ENCODE peak calls at places on chromosome 1, in eight cellular contexts. W is adrenal gland; C is tibial nerve; V is effector memory CD4-positive, alpha-beta T cell; S is breast epithelium; H is AG04450; R is SJCRH30; M is cardiac muscle cell. P is an unnamed sample. For H3K9me3, the result is how much of the 10 kb centered on the place peaks cover.

GRCh38 chr1:87329756-87330200 is 1.1 kb downstream of the LMO4 start:
- DNase-seq in W (no peak), C (no peak), V (no peak), S (no peak), H (no peak), R (no peak), M (peak), P (no peak)

GRCh38 chr1:205014772-205015171 is 28.2 kb upstream of the CNTN2 start:
- DNase-seq in W (no peak), C (no peak), V (no peak), S (no peak), H (no peak), R (no peak), M (no peak), P (no peak)

GRCh38 chr1:25020173-25020840 is 90.2 kb upstream of the RUNX3 start:
- DNase-seq in W (no peak), C (no peak), V (no peak), S (no peak), H (no peak), R (no peak), M (no peak), P (no peak)

GRCh38 chr1:10866314-10867091 is 70.1 kb upstream of the CASZ1 start:
- DNase-seq in W (peak), C (no peak), V (no peak), S (peak), H (no peak), R (peak), M (peak), P (peak)

GRCh38 chr1:186681806-186682205 is 1.6 kb upstream of the PTGS2 start:
- DNase-seq in W (no peak), C (no peak), V (no peak), S (no peak), H (no peak), R (no peak), M (peak), P (no peak)

GRCh38 chr1:51296379-51297357 is 33.7 kb downstream of the TTC39A start:
- DNase-seq in W (peak), C (peak), V (peak), S (peak), H (peak), R (peak), M (peak), P (peak)

GRCh38 chr1:191162762-191163161 is 685.1 kb upstream of the BRINP3 start:
- DNase-seq in W (no peak), C (no peak), V (no peak), S (no peak), H (no peak), R (no peak), M (no peak), P (no peak)

GRCh38 chr1:92973203-92973907 is 12.1 kb upstream of the DIPK1A start:
- DNase-seq in W (no peak), C (no peak), V (no peak), S (no peak), H (no peak), R (no peak), M (no peak), P (no peak)

GRCh38 chr1:23019851-23020625 is 770 bp downstream of the KDM1A start:
- DNase-seq in W (peak), C (no peak), V (no peak), S (no peak), H (no peak), R (peak), M (peak), P (peak)

DNA sequence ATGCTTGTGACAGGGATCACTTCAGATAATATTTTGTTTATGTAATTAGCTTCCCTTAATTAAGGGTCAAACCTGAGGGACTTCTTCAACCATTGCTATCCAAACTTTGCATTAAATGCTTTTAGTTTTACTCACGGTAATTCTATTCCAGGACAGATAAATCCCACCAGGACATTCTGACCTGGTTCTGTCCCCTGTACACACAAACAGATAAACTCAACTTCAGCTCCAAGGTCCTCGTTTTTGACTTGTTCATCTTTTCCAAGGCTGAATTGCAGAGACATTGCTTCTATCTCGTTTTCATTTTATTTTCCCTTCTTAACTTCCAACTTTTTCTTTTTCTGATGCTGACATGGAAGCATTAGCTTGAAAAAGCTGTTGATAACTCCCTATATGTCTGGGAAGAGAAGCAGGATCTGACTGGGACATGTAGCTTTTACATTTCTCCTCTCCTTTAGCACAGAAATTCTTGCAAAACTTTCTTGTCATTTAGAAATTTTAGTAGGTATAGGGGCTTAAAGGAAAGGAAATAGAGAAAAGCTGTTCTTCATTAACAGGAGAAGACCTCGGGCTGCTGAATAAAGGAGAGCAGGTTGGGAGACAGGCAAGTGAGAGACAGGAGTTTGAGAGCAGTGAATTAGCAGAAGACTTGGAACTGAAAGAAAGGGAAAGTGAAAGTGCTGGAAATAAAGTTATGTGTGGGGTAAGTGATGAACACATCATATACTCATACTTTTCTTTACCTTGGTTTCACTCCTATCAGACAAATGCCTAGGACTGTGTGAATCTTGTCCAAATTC is 231.7 kb upstream of the B3GALT2 start:
- DNase-seq in W (no peak), C (no peak), V (no peak), S (no peak), H (no peak), R (no peak), M (peak), P (no peak)
- H3K4me3 ChIP-seq in W (no peak), C (peak), V (peak), S (peak), H (peak), R (peak), M (no peak), P (no peak)

GRCh38 chr1:227635596-227635995 is 72.2 kb downstream of the ZNF678 start:
- DNase-seq in W (no peak), C (no peak), V (no peak), S (no peak), H (no peak), R (no peak), M (no peak), P (no peak)

GRCh38 chr1:227632325-227632724 is 69.0 kb downstream of the ZNF678 start:
- DNase-seq in W (no peak), C (no peak), V (no peak), S (no peak), H (no peak), R (no peak), M (no peak), P (no peak)
- H3K9me3 ChIP-seq in W (under half), C (under half), V (under half), S (half or more), H (under half), R (under half), M (under half), P (under half)

GRCh38 chr1:207088161-207088560 is 499 bp upstream of the C4BPB start:
- DNase-seq in W (no peak), C (no peak), V (no peak), S (no peak), H (no peak), R (no peak), M (peak), P (peak)

GRCh38 chr1:207088731-207089626 is at the start of gene C4BPB:
- DNase-seq in W (no peak), C (no peak), V (no peak), S (peak), H (no peak), R (peak), M (peak), P (peak)

GRCh38 chr1:207089627-207090265 is 1.1 kb downstream of the C4BPB start:
- DNase-seq in W (no peak), C (no peak), V (no peak), S (no peak), H (no peak), R (no peak), M (no peak), P (no peak)

GRCh38 chr1:207085887-207086286 is 2.8 kb upstream of the C4BPB start:
- DNase-seq in W (no peak), C (no peak), V (no peak), S (no peak), H (no peak), R (no peak), M (no peak), P (no peak)

DNA sequence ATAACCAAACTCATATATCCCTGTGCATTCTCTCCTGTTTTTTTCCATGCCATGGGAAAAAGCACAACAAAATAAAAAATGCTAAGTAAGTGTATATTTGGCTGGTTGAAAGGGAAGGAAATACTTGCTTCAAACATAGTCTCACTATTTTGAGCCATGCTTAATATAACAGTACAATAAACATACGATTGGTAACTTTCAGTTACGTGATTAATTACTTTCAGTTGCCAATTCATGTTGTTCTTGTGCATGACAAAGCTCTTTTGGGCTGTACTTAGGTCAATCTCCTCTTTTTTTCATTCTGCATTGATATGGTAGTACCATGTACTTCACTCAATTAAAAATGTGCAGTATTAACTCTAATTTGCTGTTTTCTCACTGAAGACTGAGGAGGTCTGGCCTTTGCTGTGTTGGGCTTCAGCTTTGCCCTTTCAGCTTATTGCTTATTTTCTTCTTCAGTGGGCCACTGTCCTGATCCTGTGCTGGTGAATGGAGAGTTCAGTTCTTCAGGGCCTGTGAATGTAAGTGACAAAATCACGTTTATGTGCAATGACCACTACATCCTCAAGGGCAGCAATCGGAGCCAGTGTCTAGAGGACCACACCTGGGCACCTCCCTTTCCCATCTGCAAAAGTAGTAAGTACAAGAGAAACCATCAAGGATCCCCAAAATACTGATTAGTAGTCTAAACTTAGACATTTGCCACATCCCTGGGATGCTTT is 2.7 kb downstream of the C4BPB start:
- DNase-seq in W (no peak), C (no peak), V (no peak), S (no peak), H (no peak), R (no peak), M (no peak), P (peak)
- H3K4me3 ChIP-seq in W (no peak), C (no peak), V (no peak), S (no peak), H (no peak), R (no peak), M (no peak), P (peak)

GRCh38 chr1:239647045-239647444 is 260.7 kb downstream of the CHRM3 start:
- DNase-seq in W (no peak), C (no peak), V (no peak), S (no peak), H (no peak), R (no peak), M (no peak), P (no peak)
- H3K9me3 ChIP-seq in W (under half), C (under half), V (under half), S (under half), H (under half), R (under half), M (under half), P (under half)

GRCh38 chr1:174242856-174243255 is 83.5 kb downstream of the RABGAP1L start:
- DNase-seq in W (no peak), C (no peak), V (no peak), S (no peak), H (no peak), R (no peak), M (no peak), P (no peak)

GRCh38 chr1:174239541-174239940 is 80.2 kb downstream of the RABGAP1L start:
- DNase-seq in W (no peak), C (no peak), V (no peak), S (no peak), H (no peak), R (no peak), M (no peak), P (no peak)

GRCh38 chr1:174247472-174247871 is 88.2 kb downstream of the RABGAP1L start:
- DNase-seq in W (no peak), C (no peak), V (no peak), S (no peak), H (no peak), R (no peak), M (no peak), P (no peak)

GRCh38 chr1:174244017-174244416 is 84.7 kb downstream of the RABGAP1L start:
- DNase-seq in W (no peak), C (no peak), V (no peak), S (no peak), H (no peak), R (no peak), M (no peak), P (no peak)

DNA sequence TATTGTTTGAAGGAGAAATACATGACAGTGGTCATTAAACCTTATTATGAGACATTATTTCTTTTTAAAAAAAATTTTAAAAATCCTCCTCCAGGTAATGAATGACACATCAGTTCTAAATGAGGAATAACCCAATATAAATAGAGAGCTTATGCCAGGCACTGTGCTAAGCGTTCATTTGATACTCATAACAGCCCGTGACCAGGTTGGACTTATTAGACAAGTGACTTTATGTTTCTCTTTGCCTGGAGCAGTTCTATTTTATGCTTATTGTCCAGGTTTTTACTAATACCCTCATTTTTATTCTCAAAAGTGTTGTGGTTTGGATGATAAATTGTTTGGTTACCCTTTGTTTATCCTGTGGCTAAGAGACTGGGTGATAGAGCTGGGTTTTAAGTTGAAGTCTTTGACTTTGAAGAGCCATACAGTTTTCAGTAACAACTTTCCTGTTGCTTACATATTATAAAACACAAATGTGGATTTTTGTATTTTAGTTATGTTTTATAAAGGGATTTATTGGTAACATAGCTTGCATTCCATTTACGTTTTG is 84.2 kb downstream of the RABGAP1L start:
- DNase-seq in W (no peak), C (no peak), V (no peak), S (no peak), H (no peak), R (no peak), M (no peak), P (no peak)
- H3K4me3 ChIP-seq in W (no peak), C (no peak), V (no peak), S (no peak), H (no peak), R (no peak), M (no peak), P (no peak)

DNA sequence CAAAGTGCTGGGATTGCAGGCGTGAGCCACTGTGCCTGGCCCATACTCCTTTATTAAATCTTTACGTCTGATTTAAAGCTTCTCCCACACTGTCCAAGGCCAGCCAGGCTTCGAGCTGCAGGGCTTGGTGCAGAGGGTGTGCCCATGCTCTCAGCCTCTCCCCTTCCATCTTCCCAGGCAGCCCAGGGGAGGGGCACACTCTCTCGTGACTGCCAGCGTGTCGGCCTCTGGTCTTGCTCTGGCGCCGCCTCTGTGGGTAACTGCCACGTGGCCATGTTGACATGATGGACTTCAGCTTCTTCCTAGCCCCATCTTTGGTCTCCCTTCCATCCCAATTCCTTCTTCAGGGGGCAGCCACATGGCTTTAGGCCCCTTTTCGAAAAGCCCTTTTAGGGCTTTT is 4.7 kb downstream of the GPR137B start:
- DNase-seq in W (no peak), C (no peak), V (no peak), S (no peak), H (no peak), R (no peak), M (no peak), P (no peak)
- H3K9me3 ChIP-seq in W (under half), C (under half), V (under half), S (under half), H (under half), R (under half), M (under half), P (under half)